ENCODE peak calls at places on chromosomes 16 and 17, in seven cellular contexts. X is adrenal gland; Y is IMR-90; M is right lobe of liver; O is CD8-positive, alpha-beta memory T cell; H is tibial artery; S is prostate gland. R is an unnamed sample. For H3K36me3, the result is how much of the 10 kb centered on the place peaks cover.

GRCh38 chr17:35666070-35666469 is 65.4 kb upstream of the RASL10B start:
- DNase-seq in S (no peak), O (no peak), H (no peak), M (no peak), Y (peak), X (no peak), R (no peak)

GRCh38 chr17:7822126-7822525 is 11.9 kb upstream of the KDM6B start:
- DNase-seq in M (no peak), S (no peak), Y (no peak), H (no peak), O (no peak), X (no peak), R (no peak)

GRCh38 chr16:79610771-79611170 is 10.2 kb upstream of the MAF start:
- DNase-seq in M (no peak), O (no peak), S (no peak), H (no peak), X (no peak), Y (no peak), R (no peak)

GRCh38 chr16:57406881-57407280 is 2.3 kb downstream of the CCL17 start:
- DNase-seq in S (no peak), Y (no peak), M (peak), O (no peak), H (no peak), X (no peak), R (no peak)

GRCh38 chr17:73340093-73340596 is 28.3 kb upstream of the CDC42EP4 start:
- DNase-seq in M (no peak), Y (peak), H (peak), X (peak), O (no peak), S (no peak), R (no peak)

GRCh38 chr17:5587431-5588032 is 3.2 kb upstream of the NLRP1 start:
- DNase-seq in M (no peak), Y (peak), O (peak), H (no peak), X (peak), S (peak), R (peak)

GRCh38 chr16:85611455-85612190 is 1.5 kb upstream of the GSE1 start:
- DNase-seq in S (peak), Y (peak), M (peak), X (peak), H (peak), O (peak), R (peak)

GRCh38 chr16:65728652-65729051 is 606.8 kb upstream of the CDH11 start:
- DNase-seq in H (no peak), M (no peak), Y (no peak), S (no peak), X (no peak), O (no peak), R (no peak)

GRCh38 chr17:6648181-6648580 is 3.2 kb downstream of the MED31 start:
- DNase-seq in M (no peak), X (no peak), Y (no peak), S (no peak), H (no peak), O (no peak), R (no peak)

GRCh38 chr17:39854909-39855308 is 9.2 kb downstream of the IKZF3 start:
- DNase-seq in S (no peak), O (no peak), M (no peak), H (no peak), Y (no peak), X (no peak), R (no peak)

GRCh38 chr17:80832266-80832676 is 159.4 kb upstream of the CHMP6 start:
- DNase-seq in S (no peak), M (peak), Y (peak), H (no peak), O (no peak), X (peak), R (no peak)

GRCh38 chr16:84048306-84048705 is 5.7 kb upstream of the SLC38A8 start:
- DNase-seq in O (no peak), Y (no peak), H (no peak), M (peak), S (peak), X (no peak), R (no peak)

GRCh38 chr16:86498155-86498651 is 12.1 kb upstream of the FOXF1 start:
- DNase-seq in H (no peak), Y (peak), M (no peak), S (no peak), X (no peak), O (no peak), R (peak)

GRCh38 chr17:73639926-73640325 is 4.3 kb downstream of the SDK2 start:
- DNase-seq in X (no peak), Y (no peak), H (no peak), M (no peak), O (no peak), S (peak), R (no peak)

GRCh38 chr16:55701442-55702319 is 45.9 kb downstream of the SLC6A2 start:
- DNase-seq in H (peak), Y (peak), M (peak), X (peak), S (peak), O (no peak), R (peak)

GRCh38 chr16:46853713-46854443 is 22.9 kb upstream of the C16orf87 start:
- DNase-seq in H (peak), O (peak), S (peak), X (peak), Y (peak), M (peak), R (no peak)

GRCh38 chr17:73645050-73645871 is 1.0 kb upstream of the SDK2 start:
- DNase-seq in O (peak), X (no peak), Y (no peak), H (no peak), M (no peak), S (peak), R (peak)

GRCh38 chr17:45230787-45231480 is 9.2 kb downstream of the FMNL1 start:
- DNase-seq in S (no peak), M (no peak), H (no peak), O (no peak), Y (peak), X (no peak), R (no peak)

GRCh38 chr17:39845052-39845976 is 18.8 kb downstream of the IKZF3 start:
- DNase-seq in Y (peak), M (no peak), H (no peak), O (no peak), S (no peak), X (no peak), R (no peak)

GRCh38 chr17:73359987-73360410 is 48.2 kb upstream of the CDC42EP4 start:
- DNase-seq in M (peak), O (no peak), Y (no peak), X (peak), H (no peak), S (peak), R (no peak)

GRCh38 chr17:41475421-41475820 is 5.5 kb downstream of the KRT35 start:
- DNase-seq in Y (no peak), O (no peak), M (no peak), X (no peak), H (no peak), S (no peak), R (no peak)

GRCh38 chr17:17239832-17240231 is 2.9 kb upstream of the FLCN start:
- DNase-seq in S (no peak), H (no peak), M (no peak), Y (no peak), X (no peak), O (no peak), R (no peak)

GRCh38 chr16:72501739-72502653 is 330.0 kb upstream of the PMFBP1 start:
- DNase-seq in X (peak), H (peak), O (peak), M (no peak), S (peak), Y (peak), R (no peak)

GRCh38 chr17:6574689-6575595 is 18.6 kb upstream of the PITPNM3 start:
- DNase-seq in O (no peak), H (peak), S (no peak), M (peak), Y (peak), X (peak), R (no peak)

GRCh38 chr17:29176500-29177351 is 3.5 kb downstream of the MYO18A start:
- DNase-seq in O (peak), X (peak), M (peak), Y (peak), S (peak), H (no peak), R (peak)

GRCh38 chr16:12314786-12315185 is 338.3 kb downstream of the SNX29 start:
- DNase-seq in Y (no peak), H (no peak), S (no peak), M (no peak), O (no peak), X (no peak), R (no peak)

GRCh38 chr16:89053725-89054029 is 40.0 kb upstream of the ACSF3 start:
- DNase-seq in M (no peak), O (no peak), S (no peak), H (no peak), X (no peak), Y (no peak), R (no peak)

GRCh38 chr17:37719866-37720265 is 25.0 kb downstream of the HNF1B start:
- DNase-seq in X (no peak), M (no peak), H (no peak), S (no peak), O (no peak), Y (no peak), R (no peak)

GRCh38 chr17:6651483-6652452 is at the start of the genes C17orf100 and MED31:
- DNase-seq in O (peak), H (peak), M (peak), S (peak), Y (peak), X (peak), R (peak)

GRCh38 chr17:70622382-70623260 is 453.3 kb downstream of the KCNJ2 start:
- DNase-seq in Y (peak), H (no peak), X (peak), S (no peak), M (no peak), O (no peak), R (no peak)

GRCh38 chr16:19474617-19475016 is 47.3 kb downstream of the GDE1 start:
- DNase-seq in H (no peak), O (no peak), M (no peak), S (no peak), X (no peak), Y (no peak), R (no peak)

GRCh38 chr17:78618264-78619066 is 41.3 kb upstream of the DNAH17 start:
- DNase-seq in S (no peak), H (peak), X (no peak), O (no peak), M (no peak), Y (no peak), R (no peak)

GRCh38 chr17:36602030-36602737 is 801 bp downstream of the MRM1 start:
- DNase-seq in O (no peak), H (no peak), S (no peak), X (no peak), Y (peak), M (no peak), R (no peak)

GRCh38 chr16:72664122-72664479 is 383.8 kb downstream of the ZFHX3 start:
- DNase-seq in X (no peak), Y (peak), O (no peak), H (no peak), S (no peak), M (no peak), R (no peak)

GRCh38 chr17:18866866-18867813 is 9.2 kb downstream of the PRPSAP2 start:
- DNase-seq in X (no peak), O (no peak), S (no peak), Y (no peak), M (no peak), H (no peak), R (no peak)

GRCh38 chr17:54891176-54891821 is 9.4 kb upstream of the TOM1L1 start:
- DNase-seq in X (peak), M (no peak), O (no peak), Y (peak), S (peak), H (no peak), R (no peak)

GRCh38 chr17:57516290-57517215 is 228.5 kb downstream of the CCDC182 start:
- DNase-seq in X (no peak), H (no peak), M (no peak), Y (peak), O (no peak), S (no peak), R (no peak)
- H3K4me3 ChIP-seq in X (no peak), H (no peak), M (no peak), Y (no peak), O (no peak), S (no peak), R (no peak)

GRCh38 chr16:79146-80054 is 1.4 kb downstream of the MPG start:
- DNase-seq in S (no peak), Y (peak), H (no peak), M (no peak), O (no peak), X (no peak), R (no peak)
- H3K36me3 ChIP-seq in S (under half), Y (under half), H (under half), M (under half), O (under half), X (under half), R (under half)

DNA sequence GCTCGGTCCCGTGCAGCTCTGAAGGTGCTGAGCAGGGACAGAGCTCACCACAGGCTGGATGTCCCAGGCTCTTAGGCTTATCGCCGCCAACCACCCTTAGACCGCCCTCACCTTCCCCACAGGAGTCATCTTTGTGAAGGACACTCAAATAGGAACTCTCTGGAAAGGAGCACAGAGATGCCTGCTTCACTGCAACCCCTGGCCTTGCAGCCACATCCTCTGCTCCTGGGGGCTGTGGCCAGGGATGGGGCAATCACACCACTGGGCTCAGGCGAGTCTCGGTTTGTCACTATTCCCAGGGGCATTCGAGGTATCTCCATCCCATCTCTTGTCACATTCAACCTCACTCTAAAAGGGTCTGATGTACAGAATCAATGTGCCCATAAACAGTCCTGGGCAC is 10.9 kb downstream of the ZDHHC1 start:
- DNase-seq in M (no peak), O (no peak), H (no peak), S (no peak), Y (no peak), X (no peak), R (no peak)
- H3K27ac ChIP-seq in M (no peak), O (no peak), H (no peak), S (peak), Y (no peak), X (no peak), R (no peak)

GRCh38 chr17:30524847-30525246 is 47.6 kb downstream of the GOSR1 start:
- DNase-seq in M (no peak), S (peak), Y (peak), H (no peak), O (no peak), X (no peak), R (no peak)
- H3K4me3 ChIP-seq in M (no peak), S (no peak), Y (no peak), H (no peak), O (no peak), X (no peak), R (no peak)

GRCh38 chr17:81842725-81843504 is 8.1 kb upstream of the PPP1R27 start:
- DNase-seq in X (peak), O (no peak), M (peak), Y (no peak), S (no peak), H (no peak), R (no peak)
- H3K36me3 ChIP-seq in X (under half), O (under half), M (under half), Y (half or more), S (under half), H (half or more), R (under half)

DNA sequence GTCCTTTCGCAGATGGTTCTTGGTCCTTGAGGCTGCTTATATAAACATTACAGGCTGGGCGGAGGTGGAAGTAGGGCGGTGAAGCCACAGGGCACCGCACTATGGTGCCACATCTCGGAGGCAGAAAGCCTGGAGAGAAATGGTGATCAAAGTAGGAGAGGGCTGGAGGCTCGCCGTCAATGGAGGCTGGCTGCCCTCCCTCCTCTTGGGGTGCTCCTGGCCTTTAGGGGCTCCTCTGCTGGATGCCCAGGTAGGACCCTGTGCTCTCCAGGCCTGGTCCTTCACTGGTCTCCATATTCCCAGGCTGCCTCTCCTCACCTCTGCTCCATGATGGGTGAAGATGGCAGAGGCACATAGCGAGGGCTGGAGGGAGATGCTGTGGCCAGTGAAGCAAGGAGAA is 2.1 kb upstream of the TLCD2 start:
- DNase-seq in Y (no peak), O (no peak), H (no peak), M (no peak), S (no peak), X (peak), R (no peak)
- H3K27ac ChIP-seq in Y (peak), O (peak), H (peak), M (no peak), S (no peak), X (peak), R (no peak)

DNA sequence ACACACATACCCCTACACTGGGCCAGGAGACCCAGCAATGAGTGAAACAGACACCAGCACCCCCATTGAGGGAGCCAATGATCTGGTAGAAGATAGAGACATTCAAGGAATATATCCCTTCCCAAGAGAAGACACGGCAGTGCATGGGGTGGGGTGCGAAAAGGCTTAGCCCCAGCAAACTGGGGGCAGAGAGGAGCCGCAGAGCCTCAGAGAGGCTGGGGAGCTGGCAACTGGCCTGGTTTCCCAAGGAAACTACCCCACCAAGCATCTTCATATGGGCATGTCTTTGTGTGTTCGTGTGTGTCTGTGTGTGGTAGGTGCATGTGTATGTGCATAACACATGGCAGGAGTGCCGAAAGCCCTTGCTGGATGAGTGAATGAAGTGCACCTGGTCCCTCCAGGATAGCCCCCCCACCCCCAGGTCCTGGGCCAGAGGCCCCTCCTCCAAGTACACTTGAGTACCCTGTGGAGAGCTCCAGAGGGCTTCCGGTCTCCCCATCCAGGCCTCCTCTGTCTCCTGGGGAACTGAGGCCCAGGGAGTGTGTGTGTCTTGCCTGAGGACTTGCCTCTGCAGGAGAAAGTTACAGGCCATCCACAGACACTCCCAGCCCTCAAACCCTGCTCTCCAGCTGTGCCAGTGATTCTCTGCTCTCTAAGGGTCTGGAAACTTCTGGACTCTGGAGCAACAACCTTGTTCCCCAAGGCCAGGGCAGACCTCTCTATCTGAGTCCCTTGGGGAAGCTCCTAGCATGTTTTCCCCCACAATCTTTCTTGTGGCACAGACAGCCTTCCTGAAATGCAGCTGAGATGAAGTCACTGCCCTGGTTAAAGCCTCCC is 15.9 kb downstream of the TBX2 start:
- DNase-seq in M (no peak), O (no peak), S (peak), X (peak), Y (peak), H (no peak), R (no peak)
- H3K4me3 ChIP-seq in M (no peak), O (no peak), S (no peak), X (no peak), Y (no peak), H (no peak), R (no peak)

GRCh38 chr16:56231-56927 is 2.8 kb downstream of the SNRNP25 start:
- DNase-seq in H (no peak), O (no peak), S (no peak), M (peak), X (no peak), Y (no peak), R (peak)
- H3K36me3 ChIP-seq in H (half or more), O (under half), S (under half), M (under half), X (under half), Y (half or more), R (under half)

DNA sequence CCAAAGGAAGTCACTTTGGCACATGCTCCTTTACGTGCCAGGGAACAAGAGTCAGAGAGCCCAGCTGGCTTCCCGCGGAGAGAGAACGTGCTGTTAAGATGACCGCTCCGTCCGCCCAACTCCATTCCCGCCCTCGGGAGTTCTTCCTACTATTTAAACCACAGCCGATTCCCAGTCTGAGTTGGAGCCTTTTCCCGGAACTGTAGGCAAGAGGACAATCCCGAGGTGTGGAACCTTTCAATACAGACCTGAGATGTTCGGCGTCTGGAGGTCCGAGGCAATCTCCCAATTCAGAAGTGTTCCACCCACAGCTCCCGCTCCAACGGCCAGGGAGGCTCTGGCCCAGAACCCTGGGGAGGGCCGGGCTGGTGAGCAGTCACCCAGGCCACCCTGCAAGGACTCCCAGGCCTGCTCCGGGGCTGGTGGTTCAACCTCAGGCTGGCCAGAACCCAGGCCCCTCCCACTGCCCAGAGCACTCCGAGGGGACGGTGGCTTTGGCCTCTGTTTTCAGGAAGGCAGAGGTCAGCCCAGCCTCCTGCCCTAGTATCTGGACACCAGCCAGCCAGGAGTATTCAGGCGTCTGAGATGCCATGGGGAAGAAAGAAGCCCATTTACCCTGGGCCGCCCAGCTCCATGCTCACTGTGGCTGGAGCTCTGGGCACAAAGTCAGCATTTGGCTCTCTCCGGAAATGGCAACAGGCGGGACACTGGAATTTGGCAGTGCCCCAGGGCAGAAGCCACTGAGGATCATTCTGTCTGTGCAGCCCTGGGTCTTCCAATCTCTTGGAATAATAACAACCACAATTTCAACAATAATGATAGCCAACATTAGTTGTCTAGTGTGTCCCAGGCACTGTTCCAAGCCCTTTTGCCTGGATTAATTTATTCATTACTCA is 21.4 kb downstream of the EMP2 start:
- DNase-seq in Y (no peak), X (peak), M (peak), H (peak), S (peak), O (no peak), R (no peak)
- H3K27ac ChIP-seq in Y (no peak), X (peak), M (peak), H (peak), S (peak), O (no peak), R (no peak)